ENCODE peak calls at places on chromosome 7, in six cellular contexts. Y is lower lobe of right lung; J is cardiac muscle cell; H is CD8-positive, alpha-beta T cell; B is A549; E is RWPE2. L is an unnamed sample.

GRCh38 chr7:28517206-28517605 is 104.9 kb downstream of the CREB5 start:
- DNase-seq in B (no peak), H (no peak), E (no peak), J (no peak), Y (no peak), L (no peak)

GRCh38 chr7:151193203-151193602 is 6.2 kb upstream of the ASB10 start:
- DNase-seq in E (no peak), Y (no peak), B (no peak), H (no peak), J (no peak), L (no peak)

GRCh38 chr7:55493416-55493815 is 78.9 kb downstream of the VOPP1 start:
- DNase-seq in J (no peak), Y (no peak), E (no peak), B (no peak), H (no peak), L (no peak)

GRCh38 chr7:77791336-77791735 is 6.9 kb downstream of the TMEM60 start:
- DNase-seq in E (no peak), J (no peak), H (no peak), Y (no peak), B (peak), L (no peak)

GRCh38 chr7:73906874-73907273 is 45.9 kb downstream of the TMEM270 start:
- DNase-seq in J (no peak), H (no peak), E (no peak), B (no peak), Y (peak), L (no peak)

GRCh38 chr7:129434846-129435318 is 650 bp downstream of the STRIP2 start:
- DNase-seq in B (no peak), E (no peak), H (no peak), Y (no peak), J (peak), L (no peak)

GRCh38 chr7:24572421-24573007 is 738 bp upstream of the PALS2 start:
- DNase-seq in E (peak), J (peak), H (peak), B (peak), Y (no peak), L (peak)

GRCh38 chr7:23938937-23939552 is 229.0 kb downstream of the STK31 start:
- DNase-seq in J (peak), B (peak), H (no peak), E (no peak), Y (no peak), L (no peak)

GRCh38 chr7:106001196-106001595 is 38.1 kb downstream of the CDHR3 start:
- DNase-seq in H (no peak), J (no peak), E (no peak), Y (no peak), B (no peak), L (no peak)

GRCh38 chr7:94190599-94191061 is 186.5 kb upstream of the BET1 start:
- DNase-seq in E (peak), J (peak), H (no peak), Y (no peak), B (peak), L (no peak)

GRCh38 chr7:155665957-155666287 is 21.5 kb downstream of the RBM33 start:
- DNase-seq in B (peak), J (peak), E (no peak), H (no peak), Y (no peak), L (no peak)

GRCh38 chr7:112185005-112185834 is 21.0 kb downstream of the DOCK4 start:
- DNase-seq in H (no peak), J (no peak), Y (no peak), B (no peak), E (no peak), L (no peak)

GRCh38 chr7:30931161-30931926 is 19.7 kb downstream of the AQP1 start:
- DNase-seq in B (no peak), Y (peak), E (no peak), J (peak), H (no peak), L (no peak)

GRCh38 chr7:40658731-40659130 is 523.9 kb downstream of the SUGCT start:
- DNase-seq in J (peak), Y (no peak), E (no peak), B (no peak), H (no peak), L (no peak)

GRCh38 chr7:67552738-67553137 is 556.1 kb downstream of the TYW1 start:
- DNase-seq in J (no peak), H (no peak), E (no peak), Y (no peak), B (no peak), L (no peak)

GRCh38 chr7:112331495-112331894 is 118.8 kb upstream of the IFRD1 start:
- DNase-seq in Y (no peak), E (no peak), H (no peak), B (peak), J (no peak), L (no peak)

GRCh38 chr7:31214751-31215150 is 125.8 kb downstream of the NEUROD6 start:
- DNase-seq in J (no peak), H (no peak), Y (no peak), E (no peak), B (no peak), L (no peak)

GRCh38 chr7:69190738-69191137 is 407.5 kb upstream of the AUTS2 start:
- DNase-seq in H (no peak), B (no peak), Y (no peak), E (no peak), J (peak), L (no peak)

GRCh38 chr7:39644170-39644569 is 20.8 kb downstream of the RALA start:
- DNase-seq in J (peak), H (no peak), Y (no peak), B (no peak), E (no peak), L (no peak)

GRCh38 chr7:79590571-79591274 is 137.3 kb upstream of the MAGI2 start:
- DNase-seq in Y (no peak), B (no peak), J (no peak), E (no peak), H (no peak), L (no peak)

GRCh38 chr7:18320971-18321567 is 174.5 kb upstream of the HDAC9 start:
- DNase-seq in H (no peak), J (peak), Y (no peak), B (peak), E (no peak), L (no peak)

GRCh38 chr7:151174246-151175046 is 7.0 kb upstream of the GBX1 start:
- DNase-seq in H (peak), J (peak), Y (no peak), E (no peak), B (no peak), L (no peak)

GRCh38 chr7:105975770-105976428 is 12.8 kb downstream of the CDHR3 start:
- DNase-seq in J (peak), H (no peak), Y (no peak), E (no peak), B (no peak), L (no peak)

GRCh38 chr7:82625377-82625776 is 181.8 kb upstream of the CACNA2D1 start:
- DNase-seq in H (no peak), B (no peak), J (no peak), E (no peak), Y (no peak), L (no peak)

DNA sequence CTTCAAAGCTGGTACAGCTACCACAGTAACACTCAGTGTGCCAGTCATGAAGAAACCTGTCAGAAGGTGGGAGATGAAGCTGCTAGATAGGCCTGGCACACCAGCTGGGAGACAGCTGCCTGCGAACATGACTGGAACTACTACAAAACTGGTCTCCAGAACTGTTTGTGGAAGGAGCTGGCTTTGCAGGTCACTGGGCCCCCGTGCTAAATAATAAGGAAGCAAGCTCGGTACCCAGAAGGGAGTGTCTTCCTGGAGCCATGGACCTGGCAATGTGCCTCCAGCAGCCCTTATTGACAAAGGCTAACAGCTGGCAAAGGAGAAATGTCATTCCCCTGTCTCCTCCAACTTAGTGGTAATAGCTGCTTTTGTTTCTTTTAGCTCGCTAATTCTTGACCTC is 1217.6 kb upstream of the LRRN3 start:
- DNase-seq in E (no peak), J (no peak), H (no peak), B (no peak), Y (no peak), L (no peak)
- H3K27ac ChIP-seq in E (no peak), J (no peak), H (no peak), B (no peak), Y (no peak), L (no peak)

DNA sequence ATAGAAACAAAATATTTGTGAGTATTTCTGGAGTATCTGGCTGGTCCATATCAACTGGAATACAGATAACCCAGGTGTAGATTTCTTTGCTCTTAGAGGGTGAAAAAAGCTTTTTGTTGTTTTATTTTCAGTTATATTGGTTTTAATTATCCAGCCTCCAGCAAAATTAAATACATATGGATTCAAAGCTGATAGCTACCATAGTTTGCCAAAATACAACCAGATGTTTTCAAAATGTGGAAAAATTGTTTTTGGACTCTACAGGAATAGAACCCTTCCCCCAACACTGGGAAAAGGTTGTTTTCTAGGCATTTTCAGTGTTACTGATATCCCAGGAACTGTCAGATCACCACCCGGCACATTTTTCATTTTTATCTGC is 30.1 kb downstream of the LRRC17 start:
- DNase-seq in H (no peak), B (no peak), J (no peak), E (no peak), Y (no peak), L (no peak)
- H3K27ac ChIP-seq in H (no peak), B (no peak), J (no peak), E (no peak), Y (no peak), L (no peak)

GRCh38 chr7:100079024-100079560 is 2.4 kb downstream of the ZNF3 start:
- DNase-seq in Y (no peak), J (no peak), E (no peak), B (no peak), H (no peak), L (no peak)
- H3K27ac ChIP-seq in Y (no peak), J (no peak), E (no peak), B (no peak), H (no peak), L (no peak)

GRCh38 chr7:36047254-36047653 is 105.8 kb upstream of the EEPD1 start:
- DNase-seq in E (no peak), J (peak), Y (no peak), H (no peak), B (peak), L (no peak)
- H3K27ac ChIP-seq in E (no peak), J (peak), Y (no peak), H (no peak), B (peak), L (no peak)

DNA sequence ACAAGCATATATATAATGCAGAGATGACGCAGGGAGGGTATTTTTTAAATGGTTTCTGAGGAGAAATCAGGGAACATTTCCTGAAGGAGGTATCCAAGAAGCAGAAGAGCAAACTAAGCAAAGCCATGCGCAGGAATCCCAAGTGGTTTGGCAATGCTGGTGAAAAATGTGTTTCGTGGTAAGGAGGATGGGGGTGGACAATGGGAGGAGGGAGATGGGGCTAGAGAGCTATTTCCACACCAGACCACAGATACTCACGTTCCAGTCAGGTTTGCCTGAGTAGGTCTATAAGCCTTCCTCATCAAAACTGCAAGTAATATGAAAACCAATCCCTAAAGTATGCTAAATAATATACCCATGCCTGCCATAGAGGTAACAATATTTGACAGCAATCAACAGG is 223.7 kb upstream of the MKLN1 start:
- DNase-seq in Y (no peak), J (peak), E (no peak), H (no peak), B (no peak), L (no peak)
- H3K27ac ChIP-seq in Y (no peak), J (no peak), E (no peak), H (no peak), B (peak), L (no peak)

DNA sequence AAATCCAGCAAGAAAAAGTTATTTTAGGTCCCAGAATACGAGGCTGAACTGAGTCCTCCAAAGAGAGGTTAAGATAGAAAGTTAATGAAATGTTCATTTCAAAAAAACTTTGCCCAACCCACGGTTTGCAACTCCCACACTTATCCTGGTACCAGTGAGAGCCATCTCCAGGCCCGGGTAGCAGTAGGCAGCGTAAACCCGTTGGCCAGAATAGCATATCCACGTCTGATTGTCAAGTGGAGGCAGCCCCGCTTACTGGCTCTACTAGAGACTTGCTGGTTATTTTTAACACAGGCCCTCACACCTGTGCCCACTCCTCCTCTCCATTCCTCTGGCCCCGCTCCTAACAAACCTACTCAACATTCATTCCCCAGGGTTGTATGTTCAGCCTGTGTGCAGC is 109.7 kb downstream of the HIP1 start:
- DNase-seq in E (no peak), H (no peak), Y (no peak), J (no peak), B (no peak), L (no peak)
- H3K27ac ChIP-seq in E (no peak), H (no peak), Y (no peak), J (peak), B (no peak), L (no peak)

GRCh38 chr7:90933041-90933440 is 331.2 kb upstream of the FZD1 start:
- DNase-seq in Y (no peak), B (no peak), H (no peak), J (no peak), E (no peak), L (no peak)
- H3K27ac ChIP-seq in Y (no peak), B (no peak), H (no peak), J (no peak), E (no peak), L (no peak)

L was measured in effector memory CD4-positive, alpha-beta T cell.